ENCODE peak calls at places on chromosomes 1 and 21, in four cellular contexts. F is K562, T is endothelial cell of umbilical vein, O is GM12878. K is an unnamed sample.

GRCh38 chr1:209657140-209657879 is 5.1 kb upstream of the LAMB3 start:
- DNase-seq in F (peak), T (peak), O (no peak), K (no peak)

GRCh38 chr1:28736450-28737244 is at the start of gene YTHDF2:
- DNase-seq in F (peak), T (peak), O (peak), K (peak)

GRCh38 chr1:212225871-212226302 is 59.3 kb upstream of the PPP2R5A start:
- DNase-seq in F (no peak), T (no peak), O (peak), K (no peak)

GRCh38 chr1:29650476-29650875 is 414.2 kb downstream of the PTPRU start:
- DNase-seq in F (no peak), T (no peak), O (no peak), K (no peak)

GRCh38 chr1:50651476-50652263 is 228.4 kb upstream of the DMRTA2 start:
- DNase-seq in F (no peak), T (no peak), O (no peak), K (no peak)

GRCh38 chr1:235758931-235759330 is 107.8 kb downstream of the LYST start:
- DNase-seq in F (peak), T (no peak), O (no peak), K (no peak)

GRCh38 chr1:99652881-99653281 is 7.0 kb downstream of the PALMD start:
- DNase-seq in F (no peak), T (peak), O (no peak), K (no peak)

GRCh38 chr1:64072089-64072835 is 131.2 kb upstream of the UBE2U start:
- DNase-seq in F (no peak), T (peak), O (no peak), K (peak)

GRCh38 chr1:169371400-169371799 is 3.4 kb downstream of the BLZF1 start:
- DNase-seq in F (peak), T (no peak), O (no peak), K (no peak)

GRCh38 chr1:228986093-228986904 is 251.0 kb downstream of the RHOU start:
- DNase-seq in F (no peak), T (no peak), O (no peak), K (peak)

GRCh38 chr1:39643705-39644104 is 4.3 kb upstream of the HEYL start:
- DNase-seq in F (no peak), T (no peak), O (no peak), K (no peak)

GRCh38 chr1:112444269-112444668 is 48.3 kb downstream of the CTTNBP2NL start:
- DNase-seq in F (no peak), T (peak), O (no peak), K (peak)

GRCh38 chr21:35696644-35697043 is 363.7 kb downstream of the SETD4 start:
- DNase-seq in F (no peak), T (no peak), O (no peak), K (no peak)

GRCh38 chr21:27703806-27704205 is 736.9 kb upstream of the ADAMTS5 start:
- DNase-seq in F (no peak), T (no peak), O (no peak), K (no peak)

GRCh38 chr1:184158911-184159701 is 107.6 kb downstream of the TSEN15 start:
- DNase-seq in F (no peak), T (no peak), O (no peak), K (no peak)

GRCh38 chr1:110384581-110385321 is 6.1 kb downstream of the SLC16A4 start:
- DNase-seq in F (no peak), T (no peak), O (peak), K (no peak)

GRCh38 chr1:214332950-214333798 is 52.2 kb downstream of the SMYD2 start:
- DNase-seq in F (peak), T (peak), O (no peak), K (peak)

GRCh38 chr1:115505157-115505571 is 136.6 kb upstream of the VANGL1 start:
- DNase-seq in F (no peak), T (no peak), O (no peak), K (peak)

GRCh38 chr1:81801834-81802531 is 1.2 kb downstream of the ADGRL2 start:
- DNase-seq in F (no peak), T (peak), O (no peak), K (peak)

GRCh38 chr1:222454782-222455181 is 93.1 kb downstream of the HHIPL2 start:
- DNase-seq in F (no peak), T (no peak), O (no peak), K (peak)

GRCh38 chr1:198068280-198068679 is 88.5 kb upstream of the NEK7 start:
- DNase-seq in F (no peak), T (no peak), O (no peak), K (peak)

GRCh38 chr1:234597894-234598293 is 12.1 kb downstream of the IRF2BP2 start:
- DNase-seq in F (peak), T (peak), O (no peak), K (peak)

GRCh38 chr1:27637052-27637451 is 2.1 kb upstream of the FGR start:
- DNase-seq in F (no peak), T (no peak), O (no peak), K (peak)

GRCh38 chr1:78003070-78003751 is 1.5 kb upstream of the DNAJB4 start:
- DNase-seq in F (peak), T (peak), O (no peak), K (no peak)

GRCh38 chr1:41003640-41004220 is 17.8 kb downstream of the SLFNL1 start:
- DNase-seq in F (peak), T (peak), O (peak), K (peak)

GRCh38 chr1:21189906-21190500 is 13.3 kb upstream of the EIF4G3 start:
- DNase-seq in F (no peak), T (peak), O (no peak), K (no peak)

GRCh38 chr21:33256019-33256418 is 10.1 kb upstream of the IL10RB start:
- DNase-seq in F (no peak), T (no peak), O (no peak), K (no peak)
- TF ChIP-seq FOS in F (no peak), T (no peak), O (no peak), K (no peak)

DNA sequence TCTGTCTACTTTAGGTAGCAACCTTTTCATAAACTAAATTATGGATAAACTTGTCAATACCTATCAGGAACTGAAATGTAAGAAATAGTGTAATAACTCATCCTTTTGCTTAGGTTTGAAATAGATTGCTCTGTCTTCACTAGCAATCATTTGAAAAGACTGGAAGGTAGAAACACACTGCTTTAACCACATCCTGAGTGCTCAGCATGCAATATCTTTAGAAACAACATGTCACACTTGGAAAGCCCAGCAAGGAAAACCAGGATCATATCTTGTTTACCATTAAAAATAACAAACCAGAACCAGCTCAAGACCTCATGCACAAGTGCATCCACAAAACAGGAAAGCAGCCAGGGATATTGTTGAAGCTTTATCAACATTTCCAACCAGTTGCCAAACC is 3.6 kb downstream of the KCNJ6 start:
- DNase-seq in F (no peak), T (no peak), O (no peak), K (no peak)
- TF ChIP-seq FOS in F (no peak), T (no peak), O (no peak), K (no peak)

DNA sequence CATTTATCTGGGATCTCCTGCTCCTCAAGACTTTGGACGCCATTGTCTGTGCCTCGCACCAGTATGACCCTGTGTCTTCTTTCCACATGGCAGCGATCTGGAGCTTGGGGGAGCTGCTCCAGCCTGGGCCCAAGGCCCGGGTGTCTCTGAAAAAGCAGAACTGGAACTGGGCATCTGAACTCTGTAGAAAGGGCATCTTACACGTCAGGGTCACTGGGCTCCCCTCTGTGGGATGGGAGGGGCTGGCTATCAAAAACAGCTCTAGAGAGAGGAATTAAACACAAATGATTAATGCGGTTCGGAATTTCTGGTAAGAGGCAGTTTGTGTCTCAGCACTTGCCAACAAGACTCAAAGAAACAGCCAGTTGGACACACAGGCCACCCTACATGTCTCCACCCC is 16.1 kb downstream of the FCRL1 start:
- DNase-seq in F (no peak), T (no peak), O (no peak), K (no peak)
- TF ChIP-seq FOS in F (no peak), T (no peak), O (no peak), K (no peak)

DNA sequence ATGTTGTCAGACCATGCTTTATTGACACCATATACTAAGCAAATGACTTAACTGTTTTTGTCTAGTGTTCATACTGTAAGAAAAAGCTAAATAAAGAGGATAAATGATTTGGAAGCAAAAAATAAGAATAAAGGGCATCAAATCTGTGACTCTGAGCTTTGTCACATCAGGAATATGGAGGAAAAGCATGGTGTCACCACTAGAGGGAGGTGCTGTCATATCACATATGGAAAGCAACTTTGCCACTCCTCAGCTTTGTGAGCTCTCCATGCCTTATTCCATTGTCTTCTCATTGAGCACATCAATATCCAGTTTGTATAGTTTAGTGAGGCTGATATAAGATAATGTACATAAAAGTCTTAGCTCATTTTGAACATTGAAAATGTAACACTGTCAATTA is 20.8 kb upstream of the GBP1 start:
- DNase-seq in F (peak), T (peak), O (no peak), K (peak)
- TF ChIP-seq FOS in F (no peak), T (no peak), O (no peak), K (no peak)

K was measured in IMR-90.